ENCODE peak calls at places on chromosomes 11 and 22, in seven cellular contexts. H is EH; C is endodermal cell; A is stimulated activated CD4-positive, alpha-beta T cell treated with anti-CD3 and anti-CD28 coated beads, Interleukin-4, amount 100 ng/mL, for 48 hours; M is Panc1; T is GM23248; L is GM13976. Z is an unnamed sample.

GRCh38 chr11:15233386-15233785 is 118.7 kb downstream of the INSC start:
- DNase-seq in T (no peak), C (no peak), L (no peak), A (no peak), H (no peak), M (no peak), Z (no peak)

GRCh38 chr11:36453678-36454077 is 56.4 kb downstream of the TRAF6 start:
- DNase-seq in C (no peak), A (no peak), T (peak; percentile 59), H (peak; percentile 53), L (no peak), M (no peak), Z (no peak)

GRCh38 chr11:125180413-125181305 is 16.1 kb downstream of the PKNOX2 start:
- DNase-seq in H (no peak), C (no peak), M (no peak), T (peak; percentile 47), L (no peak), A (no peak), Z (no peak)

GRCh38 chr11:107496011-107496410 is 38.4 kb upstream of the CWF19L2 start:
- DNase-seq in A (no peak), C (no peak), L (no peak), H (peak; percentile 53), T (peak; percentile 87), M (no peak), Z (no peak)

GRCh38 chr22:49365910-49366309 is 461.8 kb downstream of the BRD1 start:
- DNase-seq in A (no peak), H (no peak), L (no peak), C (no peak), T (no peak), M (no peak), Z (no peak)

GRCh38 chr11:65625628-65626342 is 10.2 kb downstream of the PCNX3 start:
- DNase-seq in T (peak; percentile 65), M (no peak), A (no peak), H (peak; percentile 57), C (peak; percentile 81), L (peak; percentile 85), Z (no peak)

GRCh38 chr22:30116362-30117117 is 36.3 kb downstream of the HORMAD2 start:
- DNase-seq in T (peak; percentile 82), H (peak; percentile 69), L (no peak), M (peak; percentile 42), A (no peak), C (no peak), Z (no peak)

GRCh38 chr11:69868003-69868865 is 49.0 kb upstream of the FGF3 start:
- DNase-seq in C (peak; percentile 55), H (no peak), T (no peak), M (no peak), A (no peak), L (peak; percentile 22), Z (no peak)

Z was measured in progenitor cell of endocrine pancreas.